ENCODE peak calls at places on chromosomes 7 and 10, in six cellular contexts. I is body of pancreas, Q is endodermal cell, G is ovary, E is tibial artery, D is aorta. S is an unnamed sample.

GRCh38 chr7:47669178-47669878 is 87.4 kb upstream of the TNS3 start:
- DNase-seq in I (peak; percentile 44), Q (no peak), G (peak; percentile 63), E (peak; percentile 97), D (peak; percentile 93), S (peak; percentile 80)

GRCh38 chr10:89147256-89147655 is 59.9 kb downstream of the CH25H start:
- DNase-seq in I (no peak), Q (no peak), G (no peak), E (no peak), D (no peak), S (no peak)

GRCh38 chr7:233456-234035 is 41.2 kb downstream of the FAM20C start:
- DNase-seq in I (no peak), Q (no peak), G (no peak), E (no peak), D (no peak), S (peak; percentile 52)

GRCh38 chr7:102220929-102221850 is 65.5 kb upstream of the SH2B2 start:
- DNase-seq in I (no peak), Q (no peak), G (no peak), E (no peak), D (no peak), S (no peak)

GRCh38 chr7:111232249-111233084 is 141.5 kb downstream of the LRRN3 start:
- DNase-seq in I (no peak), Q (no peak), G (no peak), E (no peak), D (no peak), S (no peak)

GRCh38 chr7:124369310-124369709 is 336.4 kb upstream of the TMEM229A start:
- DNase-seq in I (no peak), Q (no peak), G (no peak), E (no peak), D (no peak), S (no peak)

GRCh38 chr10:100349087-100349486 is 2.1 kb downstream of the SCD start:
- DNase-seq in I (no peak), Q (no peak), G (no peak), E (no peak), D (no peak), S (no peak)

GRCh38 chr7:80318081-80318480 is 183.4 kb downstream of the GNAI1 start:
- DNase-seq in I (no peak), Q (peak; percentile 67), G (no peak), E (no peak), D (no peak), S (no peak)

GRCh38 chr10:20147679-20148078 is 331.4 kb downstream of the PLXDC2 start:
- DNase-seq in I (no peak), Q (no peak), G (no peak), E (no peak), D (no peak), S (no peak)

GRCh38 chr10:120630266-120630665 is 173.2 kb downstream of the PLPP4 start:
- DNase-seq in I (no peak), Q (no peak), G (no peak), E (no peak), D (no peak), S (no peak)

GRCh38 chr10:23053036-23053435 is 42.3 kb upstream of the MSRB2 start:
- DNase-seq in I (no peak), Q (no peak), G (no peak), E (no peak), D (no peak), S (no peak)

GRCh38 chr7:41624818-41625217 is 78.1 kb downstream of the INHBA start:
- DNase-seq in I (no peak), Q (no peak), G (no peak), E (no peak), D (no peak), S (no peak)

GRCh38 chr7:1055084-1055450 is 10.7 kb downstream of the GPR146 start:
- DNase-seq in I (no peak), Q (no peak), G (peak; percentile 93), E (peak; percentile 83), D (no peak), S (peak; percentile 68)

GRCh38 chr10:66752714-66753113 is 173.1 kb upstream of the LRRTM3 start:
- DNase-seq in I (no peak), Q (no peak), G (no peak), E (no peak), D (no peak), S (no peak)

GRCh38 chr10:72834183-72834825 is 59.2 kb upstream of the OIT3 start:
- DNase-seq in I (peak; percentile 59), Q (peak; percentile 58), G (no peak), E (no peak), D (no peak), S (no peak)

GRCh38 chr10:13066527-13066926 is 33.4 kb upstream of the OPTN start:
- DNase-seq in I (no peak), Q (peak; percentile 61), G (no peak), E (no peak), D (no peak), S (no peak)

GRCh38 chr10:35336921-35337741 is 822 bp downstream of the CCNY start:
- DNase-seq in I (peak; percentile 54), Q (peak; percentile 79), G (peak; percentile 65), E (peak; percentile 68), D (peak; percentile 81), S (peak; percentile 69)

GRCh38 chr10:17454181-17454800 is at the start of gene ST8SIA6:
- DNase-seq in I (peak; percentile 68), Q (peak; percentile 83), G (peak; percentile 62), E (no peak), D (peak; percentile 84), S (peak; percentile 42)

GRCh38 chr10:17607603-17608332 is 9.4 kb downstream of the HACD1 start:
- DNase-seq in I (no peak), Q (peak; percentile 45), G (no peak), E (no peak), D (no peak), S (no peak)

GRCh38 chr7:116576350-116577319 is 51.8 kb downstream of the CAV1 start:
- DNase-seq in I (no peak), Q (no peak), G (no peak), E (peak; percentile 70), D (peak; percentile 83), S (no peak)

GRCh38 chr10:75210193-75211006 is at the start of gene VDAC2:
- DNase-seq in I (peak; percentile 92), Q (peak; percentile 95), G (peak; percentile 96), E (peak; percentile 94), D (peak; percentile 97), S (peak; percentile 97)

GRCh38 chr7:77321300-77321699 is 94.8 kb downstream of the GSAP start:
- DNase-seq in I (no peak), Q (no peak), G (no peak), E (no peak), D (no peak), S (no peak)

GRCh38 chr10:75955953-75956352 is 524.5 kb downstream of the LRMDA start:
- DNase-seq in I (no peak), Q (no peak), G (no peak), E (no peak), D (no peak), S (no peak)

DNA sequence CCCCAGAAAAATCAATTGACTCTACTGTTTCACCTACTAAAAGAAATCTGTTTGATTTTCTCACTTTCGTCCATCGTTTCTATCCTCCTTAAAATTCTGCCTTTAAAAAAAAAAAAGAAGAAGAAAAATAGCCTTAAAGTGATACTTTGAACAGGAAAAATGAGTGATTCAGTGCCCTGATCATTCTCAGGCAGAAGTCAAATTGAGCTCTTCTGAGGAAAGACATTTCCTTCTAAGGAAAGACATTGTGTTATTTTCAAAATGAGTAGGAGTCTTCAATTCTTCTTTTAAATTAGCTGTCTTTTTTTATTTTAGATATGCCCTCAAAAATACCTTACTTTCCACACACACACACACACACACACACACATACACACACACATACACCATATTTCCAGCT is 270.5 kb downstream of the GATA3 start:
- DNase-seq in I (no peak), Q (no peak), G (no peak), E (no peak), D (no peak), S (no peak)
- H3K4me1 ChIP-seq in I (no peaks in the 10 kb centered on the region), Q (no peaks in the 10 kb centered on the region), G (no peaks in the 10 kb centered on the region), E (no peaks in the 10 kb centered on the region), D (no peaks in the 10 kb centered on the region), S (no peaks in the 10 kb centered on the region)

GRCh38 chr7:42746226-42746625 is 165.6 kb downstream of the C7orf25 start:
- DNase-seq in I (no peak), Q (no peak), G (no peak), E (no peak), D (no peak), S (no peak)

GRCh38 chr7:42742321-42742720 is 169.5 kb downstream of the C7orf25 start:
- DNase-seq in I (no peak), Q (no peak), G (no peak), E (no peak), D (no peak), S (peak; percentile 21)

GRCh38 chr7:42744746-42745145 is 167.1 kb downstream of the C7orf25 start:
- DNase-seq in I (no peak), Q (no peak), G (no peak), E (no peak), D (no peak), S (no peak)

GRCh38 chr7:42747073-42747472 is 164.8 kb downstream of the C7orf25 start:
- DNase-seq in I (no peak), Q (no peak), G (no peak), E (no peak), D (no peak), S (no peak)

GRCh38 chr7:42745357-42746022 is 166.4 kb downstream of the C7orf25 start:
- DNase-seq in I (peak; percentile 41), Q (peak; percentile 90), G (peak; percentile 68), E (no peak), D (no peak), S (peak; percentile 67)
- H3K27me3 ChIP-seq in I (no peaks in the 10 kb centered on the region), Q (no peaks in the 10 kb centered on the region), G (no peaks in the 10 kb centered on the region), E (no peaks in the 10 kb centered on the region), D (no peaks in the 10 kb centered on the region), S (no peaks in the 10 kb centered on the region)

GRCh38 chr7:150420242-150420641 is 30.2 kb upstream of the GIMAP8 start:
- DNase-seq in I (no peak), Q (peak; percentile 21), G (no peak), E (no peak), D (no peak), S (no peak)

GRCh38 chr7:150417239-150417638 is 33.2 kb upstream of the GIMAP8 start:
- DNase-seq in I (no peak), Q (no peak), G (no peak), E (no peak), D (no peak), S (no peak)

GRCh38 chr7:150415161-150416160 is 35.0 kb upstream of the GIMAP8 start:
- DNase-seq in I (no peak), Q (peak; percentile 34), G (no peak), E (no peak), D (no peak), S (no peak)

GRCh38 chr7:150420987-150421674 is 29.3 kb upstream of the GIMAP8 start:
- DNase-seq in I (peak; percentile 90), Q (peak; percentile 95), G (peak; percentile 89), E (peak; percentile 82), D (peak; percentile 93), S (peak; percentile 77)

GRCh38 chr7:150417863-150418262 is 32.6 kb upstream of the GIMAP8 start:
- DNase-seq in I (no peak), Q (no peak), G (no peak), E (no peak), D (no peak), S (no peak)
- H3K27ac ChIP-seq in I (no peak overlapping the region), Q (no peak overlapping the region), G (no peak overlapping the region), E (no peak overlapping the region), D (no peak overlapping the region), S (no peak overlapping the region)

DNA sequence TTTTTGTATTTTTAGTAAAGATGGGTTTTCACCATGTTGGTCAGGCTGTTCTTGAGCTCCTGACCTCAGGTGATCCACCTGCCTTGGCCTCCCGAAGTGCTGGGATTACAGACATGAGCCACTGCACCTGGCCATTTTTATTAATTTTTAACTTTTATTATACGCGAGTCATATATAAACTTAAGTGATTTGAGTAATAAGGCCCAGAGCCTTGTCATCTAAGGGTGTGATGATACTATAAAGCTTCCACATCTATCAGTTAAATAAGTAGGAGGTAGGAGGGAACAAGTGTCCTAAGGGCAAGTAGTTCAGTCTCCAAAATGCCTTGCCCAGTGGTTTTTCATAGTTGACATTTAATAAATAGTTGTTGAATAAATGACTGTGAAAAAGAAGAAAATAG is 13.3 kb upstream of the HILPDA start:
- DNase-seq in I (no peak), Q (no peak), G (no peak), E (no peak), D (no peak), S (no peak)
- H3K4me1 ChIP-seq in I (no peaks in the 10 kb centered on the region), Q (no peaks in the 10 kb centered on the region), G (peaks cover 3% of the 10 kb centered on the region), E (no peaks in the 10 kb centered on the region), D (no peaks in the 10 kb centered on the region), S (no peaks in the 10 kb centered on the region)